ENCODE peak calls at places on chromosome 11, in eight cellular contexts. H, A, P, U, Z, Y, D and X are unnamed samples.

GRCh38 chr11:73331138-73331916 is 23.3 kb downstream of the ARHGEF17 start:
- DNase-seq in A (no peak), D (peak; percentile 87), P (no peak), H (peak; percentile 88), Y (peak; percentile 95), U (no peak), Z (no peak), X (no peak)

GRCh38 chr11:64224151-64224890 is 1.7 kb downstream of the TRPT1 start:
- DNase-seq in Z (no peak), A (no peak), Y (no peak), D (no peak), U (no peak), P (no peak), H (no peak), X (no peak)

GRCh38 chr11:13694115-13694514 is 25.6 kb downstream of the FAR1 start:
- DNase-seq in U (no peak), Y (no peak), Z (no peak), A (no peak), H (no peak), D (no peak), P (no peak), X (no peak)

GRCh38 chr11:47593934-47594855 is at the start of gene C1QTNF4:
- DNase-seq in Y (peak; percentile 70), Z (no peak), U (no peak), D (peak; percentile 31), H (no peak), A (no peak), P (no peak), X (peak; percentile 77)

GRCh38 chr11:118295834-118296454 is 8.6 kb upstream of the CD3E start:
- DNase-seq in Y (peak; percentile 72), D (no peak), U (no peak), H (peak; percentile 67), A (peak; percentile 65), Z (peak; percentile 55), P (no peak), X (no peak)

GRCh38 chr11:132055296-132055695 is 684.9 kb downstream of the NTM start:
- DNase-seq in A (no peak), H (no peak), Y (no peak), P (no peak), Z (no peak), U (no peak), D (no peak), X (no peak)

GRCh38 chr11:116457336-116458007 is 315.3 kb downstream of the BUD13 start:
- DNase-seq in Y (no peak), A (no peak), P (no peak), Z (no peak), H (peak; percentile 49), U (no peak), D (peak; percentile 41), X (no peak)

GRCh38 chr11:1226226-1226961 is 3.5 kb downstream of the MUC5B start:
- DNase-seq in Z (no peak), D (no peak), Y (peak; percentile 60), P (no peak), A (no peak), H (no peak), U (no peak), X (no peak)

GRCh38 chr11:125412177-125412496 is 83.9 kb downstream of the FEZ1 start:
- DNase-seq in U (no peak), A (no peak), Z (no peak), Y (no peak), D (no peak), H (no peak), P (no peak), X (no peak)

GRCh38 chr11:11171854-11172253 is 181.2 kb downstream of the CSNK2A3 start:
- DNase-seq in A (no peak), D (no peak), U (no peak), Z (no peak), H (no peak), P (no peak), Y (no peak), X (no peak)

GRCh38 chr11:83157755-83158473 is 983 bp downstream of the PCF11 start:
- DNase-seq in Y (peak; percentile 62), Z (peak; percentile 82), P (no peak), D (peak; percentile 35), H (peak; percentile 75), U (no peak), A (peak; percentile 21), X (no peak)

GRCh38 chr11:47928426-47928825 is 51.9 kb upstream of the PTPRJ start:
- DNase-seq in Y (peak; percentile 46), H (no peak), P (no peak), Z (no peak), A (no peak), D (no peak), U (no peak), X (no peak)

GRCh38 chr11:62770778-62771143 is 435 bp upstream of the TAF6L start:
- DNase-seq in U (no peak), D (no peak), Z (peak; percentile 65), A (no peak), P (no peak), H (peak; percentile 32), Y (peak; percentile 59), X (no peak)

GRCh38 chr11:119254239-119254638 is 48.1 kb downstream of the CBL start:
- DNase-seq in Y (no peak), D (no peak), H (no peak), A (no peak), U (no peak), P (no peak), Z (no peak), X (no peak)

GRCh38 chr11:66969584-66970205 is 5.4 kb upstream of the C11orf86 start:
- DNase-seq in D (no peak), Y (no peak), U (no peak), A (no peak), Z (peak; percentile 84), H (no peak), P (no peak), X (no peak)

GRCh38 chr11:134340354-134340964 is 8.7 kb downstream of the GLB1L2 start:
- DNase-seq in Z (no peak), P (no peak), D (no peak), H (no peak), A (no peak), U (no peak), Y (no peak), X (no peak)

GRCh38 chr11:115905331-115905730 is 401.1 kb upstream of the CADM1 start:
- DNase-seq in P (no peak), Z (no peak), Y (no peak), D (no peak), H (no peak), A (no peak), U (no peak), X (no peak)

GRCh38 chr11:87290304-87290922 is 252.7 kb downstream of the TMEM135 start:
- DNase-seq in U (no peak), Y (peak; percentile 79), P (no peak), A (no peak), D (peak; percentile 42), H (peak; percentile 77), Z (peak; percentile 73), X (no peak)

GRCh38 chr11:118002010-118002540 is 15.9 kb downstream of the IL10RA start:
- DNase-seq in P (no peak), Y (no peak), A (no peak), H (no peak), D (no peak), U (no peak), Z (no peak), X (no peak)

GRCh38 chr11:70456921-70457532 is 58.7 kb downstream of the CTTN start:
- DNase-seq in U (no peak), Z (peak; percentile 83), D (no peak), P (no peak), H (no peak), A (no peak), Y (no peak), X (no peak)

GRCh38 chr11:119332111-119332765 is 2.1 kb upstream of the RNF26 start:
- DNase-seq in U (no peak), D (no peak), Y (no peak), P (no peak), Z (no peak), H (no peak), A (no peak), X (no peak)

GRCh38 chr11:68328374-68329091 is 16.1 kb downstream of the LRP5 start:
- DNase-seq in Z (no peak), P (no peak), H (peak; percentile 68), Y (peak; percentile 75), D (peak; percentile 58), U (no peak), A (no peak), X (no peak)
- H3K27ac ChIP-seq in Z (no peak overlapping the region), P (peak overlapping the region; percentile 49), H (peak overlapping the region; percentile 86), Y (peak overlapping the region; percentile 90), D (peak overlapping the region; percentile 61), U (peak overlapping the region; percentile 83), A (no peak overlapping the region), X (peak overlapping the region; percentile 54)

DNA sequence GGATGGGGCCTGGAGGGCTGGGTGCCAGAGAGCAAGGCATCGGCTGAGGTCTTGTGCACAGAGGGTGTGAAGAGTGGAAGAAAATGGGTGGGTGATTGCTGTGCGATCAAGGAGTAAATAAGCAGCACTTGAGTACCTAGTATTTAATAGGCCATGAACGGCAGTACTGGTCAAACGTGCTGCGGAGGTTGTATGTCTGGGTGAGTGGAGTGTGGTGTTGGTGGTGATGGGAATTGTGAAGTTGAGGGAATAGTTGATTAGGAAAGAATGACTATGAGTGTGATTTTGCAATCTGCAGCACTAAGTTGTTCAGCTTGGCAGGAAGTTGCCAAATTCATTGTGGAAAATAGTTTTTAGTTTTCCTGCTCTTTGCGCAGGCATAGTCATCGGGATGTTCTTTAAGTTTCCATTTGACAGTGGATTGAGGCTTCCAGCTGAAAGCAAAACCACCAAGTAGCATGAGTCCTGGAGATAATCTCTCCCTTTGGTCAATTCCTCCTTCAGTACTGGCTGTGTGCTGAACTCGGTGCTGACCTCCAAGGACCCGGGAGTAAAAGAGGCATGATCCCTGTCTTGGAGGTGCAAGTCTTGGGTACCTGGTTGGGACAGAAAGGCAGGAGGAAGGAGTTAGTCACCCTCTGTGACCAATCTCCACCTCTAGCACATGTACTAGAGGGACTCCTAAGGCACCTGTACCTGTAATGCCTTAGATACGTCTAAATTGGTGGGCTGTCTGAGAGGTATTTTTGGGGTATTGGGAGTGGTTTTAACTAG is 2.1 kb downstream of the PANX1 start:
- DNase-seq in P (peak; percentile 85), A (peak; percentile 63), D (no peak), Z (peak; percentile 96), Y (no peak), U (no peak), H (peak; percentile 49), X (no peak)
- H3K27ac ChIP-seq in P (peak overlapping the region; percentile 85), A (peak overlapping the region; percentile 90), D (no peak overlapping the region), Z (peak overlapping the region; percentile 96), Y (no peak overlapping the region), U (no peak overlapping the region), H (peak overlapping the region; percentile 97), X (no peak overlapping the region)

GRCh38 chr11:33725496-33725895 is 10.7 kb downstream of the CD59 start:
- DNase-seq in U (no peak), Y (no peak), A (no peak), Z (no peak), D (no peak), P (no peak), H (no peak), X (no peak)
- H3K27ac ChIP-seq in U (no peak overlapping the region), Y (no peak overlapping the region), A (no peak overlapping the region), Z (peak overlapping the region; percentile 100), D (no peak overlapping the region), P (peak overlapping the region; percentile 81), H (no peak overlapping the region), X (no peak overlapping the region)

DNA sequence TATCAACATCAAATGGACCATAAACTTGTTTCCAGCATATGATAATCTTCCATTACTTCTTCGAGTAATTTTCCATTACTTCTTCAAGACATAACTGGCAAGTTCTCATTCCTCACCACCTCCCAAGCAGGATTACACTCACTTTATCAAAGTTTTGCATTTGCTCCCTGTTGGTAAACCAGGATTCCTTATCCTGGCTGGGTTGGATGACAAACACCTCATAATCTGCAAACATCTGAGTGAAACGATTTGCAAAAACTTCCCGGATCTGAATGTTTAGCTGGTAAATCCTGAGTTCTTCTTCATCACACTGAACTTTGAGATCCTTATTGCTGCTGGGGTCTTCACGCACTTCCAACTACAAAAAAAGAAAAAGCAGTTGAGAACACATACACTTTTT is 86.4 kb downstream of the DENND5A start:
- DNase-seq in Z (no peak), D (no peak), U (no peak), A (no peak), Y (no peak), H (no peak), P (no peak), X (no peak)
- H3K27ac ChIP-seq in Z (no peak overlapping the region), D (no peak overlapping the region), U (no peak overlapping the region), A (no peak overlapping the region), Y (no peak overlapping the region), H (no peak overlapping the region), P (no peak overlapping the region), X (no peak overlapping the region)